ENCODE peak calls at places on chromosomes 3 and 15, in ten cellular contexts. V is stimulated activated CD8-positive, alpha-beta memory T cell treated with anti-CD3 and anti-CD28 coated beads, Interleukin-7, amount 100 ng/mL, for 48 hours; A is brain pericyte; O is iPS-NIHi11; K is cardiac muscle cell; D is tibial nerve; X is mucosa of descending colon; J is NCI-H2171 treated with DMSO at 0.1 percent for 48 hours; L is activated T-helper 1 cell treated with anti-CD3 and anti-CD28 coated beads, Interleukin-12 subunit alpha, Interleukin-12 subunit beta, Interleukin-2, Interleukin-4 antibody, amounts not matched to agents 30 ng/mL and 10 ng/mL and 1 ng/mL, durations not matched to agents 14 hours and 24 hours and 36 hours; Q is DMS153. Z is an unnamed sample.

GRCh38 chr3:171896341-171896740 is 53.2 kb downstream of the TMEM212 start:
- DNase-seq in A (no peak), K (no peak), O (no peak), J (no peak), Q (no peak), L (no peak), V (no peak), X (no peak), D (no peak), Z (no peak)

GRCh38 chr15:51135276-51135675 is 40.6 kb upstream of the TNFAIP8L3 start:
- DNase-seq in X (no peak), Q (no peak), V (no peak), L (no peak), K (no peak), D (no peak), A (no peak), J (no peak), O (no peak), Z (no peak)

GRCh38 chr15:39131605-39132004 is 449.3 kb upstream of the THBS1 start:
- DNase-seq in J (no peak), Q (no peak), D (no peak), V (no peak), L (no peak), A (no peak), K (peak; percentile 11), X (no peak), O (no peak), Z (no peak)

GRCh38 chr3:39205919-39206516 is 13.6 kb upstream of the XIRP1 start:
- DNase-seq in A (no peak), J (no peak), X (no peak), L (no peak), Q (no peak), O (no peak), K (no peak), D (no peak), V (no peak), Z (no peak)

GRCh38 chr3:39158138-39158715 is 4.8 kb upstream of the CSRNP1 start:
- DNase-seq in O (no peak), A (no peak), K (no peak), V (no peak), J (no peak), Q (no peak), L (no peak), X (no peak), D (no peak), Z (no peak)

GRCh38 chr3:133213942-133214341 is 175.8 kb downstream of the TMEM108 start:
- DNase-seq in V (no peak), A (no peak), O (no peak), L (no peak), D (no peak), K (peak; percentile 22), J (no peak), Q (no peak), X (no peak), Z (no peak)

GRCh38 chr3:133744241-133744640 is 2.0 kb upstream of the TF start:
- DNase-seq in X (no peak), K (no peak), V (no peak), D (no peak), A (no peak), L (no peak), O (no peak), J (no peak), Q (no peak), Z (no peak)

GRCh38 chr3:28972921-28973320 is 307.9 kb upstream of the RBMS3 start:
- DNase-seq in L (no peak), D (no peak), Q (no peak), J (no peak), K (peak; percentile 38), O (no peak), V (no peak), A (no peak), X (no peak), Z (no peak)

GRCh38 chr3:129161860-129162271 is 1.0 kb upstream of the ISY1 start:
- DNase-seq in D (no peak), J (peak; percentile 16), V (no peak), L (peak; percentile 15), O (peak; percentile 19), K (peak; percentile 21), A (no peak), X (no peak), Q (peak; percentile 3), Z (no peak)

GRCh38 chr3:174199696-174200095 is 659.4 kb upstream of the NAALADL2 start:
- DNase-seq in J (no peak), L (no peak), A (no peak), K (no peak), D (no peak), V (no peak), O (no peak), Q (no peak), X (no peak), Z (no peak)

GRCh38 chr15:61011576-61012336 is 217.3 kb downstream of the RORA start:
- DNase-seq in X (no peak), O (peak; percentile 41), K (no peak), Q (no peak), L (no peak), J (no peak), V (no peak), A (no peak), D (no peak), Z (no peak)

GRCh38 chr15:95636107-95636506 is 694.4 kb upstream of the NR2F2 start:
- DNase-seq in L (no peak), O (no peak), V (no peak), J (no peak), Q (no peak), A (no peak), X (no peak), K (no peak), D (no peak), Z (no peak)

GRCh38 chr15:59222906-59223579 is 16.4 kb downstream of the LDHAL6B start:
- DNase-seq in J (peak; percentile 50), D (no peak), K (no peak), A (no peak), O (no peak), L (no peak), Q (no peak), V (no peak), X (no peak), Z (no peak)

GRCh38 chr3:46429250-46429649 is 22.2 kb downstream of the CCRL2 start:
- DNase-seq in X (no peak), V (no peak), K (no peak), L (no peak), A (no peak), Q (peak; percentile 25), D (no peak), O (no peak), J (no peak), Z (peak; percentile 5)

GRCh38 chr3:97712919-97713318 is 51.6 kb upstream of the ARL6 start:
- DNase-seq in O (no peak), L (no peak), K (no peak), A (no peak), V (no peak), X (no peak), D (no peak), Q (peak; percentile 1), J (no peak), Z (no peak)

GRCh38 chr3:137767146-137768020 is 3.3 kb downstream of the SOX14 start:
- DNase-seq in K (no peak), D (no peak), O (peak; percentile 59), L (no peak), J (no peak), V (no peak), A (no peak), Q (no peak), X (no peak), Z (no peak)

GRCh38 chr15:27064080-27064479 is 93.1 kb downstream of the GABRG3 start:
- DNase-seq in X (no peak), K (no peak), J (no peak), A (no peak), V (no peak), D (no peak), L (no peak), O (no peak), Q (no peak), Z (no peak)

GRCh38 chr3:44954962-44955361 is 21.0 kb downstream of the ZDHHC3 start:
- DNase-seq in K (peak; percentile 54), X (no peak), Q (no peak), A (no peak), L (no peak), D (no peak), V (no peak), J (no peak), O (no peak), Z (no peak)

GRCh38 chr15:98417346-98417745 is 231.0 kb upstream of the IGF1R start:
- DNase-seq in K (no peak), D (no peak), L (no peak), X (no peak), O (no peak), A (no peak), V (no peak), J (no peak), Q (no peak), Z (no peak)

GRCh38 chr15:80445300-80446041 is 41.3 kb downstream of the ARNT2 start:
- DNase-seq in J (peak; percentile 47), X (no peak), K (no peak), V (no peak), O (no peak), L (no peak), Q (no peak), D (no peak), A (no peak), Z (no peak)

GRCh38 chr3:186722457-186722856 is 5.3 kb downstream of the KNG1 start:
- DNase-seq in D (no peak), O (peak; percentile 57), K (peak; percentile 12), V (no peak), A (no peak), X (no peak), J (no peak), L (no peak), Q (no peak), Z (no peak)

Z was measured in natural killer cell treated with Interleukin-12 subunit alpha and Interleukin-12 subunit beta and Interleukin-15 and Interleukin-18, amount 100 ng/mL, for 72 hours.